ENCODE peak calls at places on chromosomes 2 and 18, in six cellular contexts. M is H1, N is H9, S is neuronal stem cell, D is IMR-90, P is trophoblast cell. T is an unnamed sample.

GRCh38 chr2:111958901-111959300 is 60.5 kb downstream of the MERTK start:
- DNase-seq in M (peak), N (no peak), S (no peak), D (no peak), P (no peak), T (no peak)

GRCh38 chr18:8705941-8706544 is 687 bp downstream of the MTCL1 start:
- DNase-seq in M (peak), N (no peak), S (no peak), D (no peak), P (no peak), T (no peak)

GRCh38 chr2:25176138-25176537 is 7.8 kb upstream of the POMC start:
- DNase-seq in M (no peak), N (no peak), S (no peak), D (no peak), P (no peak), T (no peak)

GRCh38 chr2:209138079-209138478 is 285.8 kb upstream of the MAP2 start:
- DNase-seq in M (no peak), N (no peak), S (no peak), D (no peak), P (no peak), T (no peak)

GRCh38 chr2:45269149-45269793 is 260.0 kb upstream of the SIX2 start:
- DNase-seq in M (no peak), N (no peak), S (no peak), D (peak), P (no peak), T (no peak)

GRCh38 chr2:32711219-32711618 is 83.4 kb downstream of the TTC27 start:
- DNase-seq in M (no peak), N (no peak), S (no peak), D (peak), P (no peak), T (peak)

GRCh38 chr2:145085616-145086015 is 565.7 kb upstream of the ZEB2 start:
- DNase-seq in M (no peak), N (no peak), S (no peak), D (peak), P (no peak), T (peak)

GRCh38 chr2:17894005-17894404 is 15.5 kb downstream of the KCNS3 start:
- DNase-seq in M (no peak), N (no peak), S (no peak), D (peak), P (no peak), T (no peak)

GRCh38 chr2:127254386-127254981 is 34.4 kb upstream of the CYP27C1 start:
- DNase-seq in M (no peak), N (no peak), S (no peak), D (peak), P (no peak), T (no peak)

GRCh38 chr2:4827836-4828235 is 864.3 kb upstream of the SOX11 start:
- DNase-seq in M (no peak), N (no peak), S (no peak), D (no peak), P (no peak), T (no peak)

GRCh38 chr2:103176289-103176915 is 414.6 kb downstream of the TMEM182 start:
- DNase-seq in M (no peak), N (no peak), S (peak), D (no peak), P (no peak), T (no peak)

GRCh38 chr2:180564051-180564450 is 416.4 kb upstream of the UBE2E3 start:
- DNase-seq in M (no peak), N (no peak), S (no peak), D (no peak), P (no peak), T (no peak)

GRCh38 chr2:165818920-165819319 is 24.9 kb upstream of the GALNT3 start:
- DNase-seq in M (no peak), N (no peak), S (no peak), D (no peak), P (no peak), T (no peak)

GRCh38 chr2:36783276-36783675 is 86.8 kb downstream of the VIT start:
- DNase-seq in M (no peak), N (no peak), S (no peak), D (no peak), P (no peak), T (no peak)

GRCh38 chr2:26216587-26216986 is 27.8 kb downstream of the HADHA start:
- DNase-seq in M (no peak), N (no peak), S (no peak), D (no peak), P (no peak), T (no peak)

GRCh38 chr2:61811821-61812220 is 42.0 kb downstream of the FAM161A start:
- DNase-seq in M (no peak), N (no peak), S (no peak), D (no peak), P (no peak), T (no peak)

GRCh38 chr2:205903549-205904129 is 182.3 kb downstream of the INO80D start:
- DNase-seq in M (no peak), N (peak), S (peak), D (no peak), P (peak), T (peak)

GRCh38 chr18:36828157-36828629 is 609 bp downstream of the TPGS2 start:
- DNase-seq in M (no peak), N (peak), S (peak), D (peak), P (peak), T (peak)

GRCh38 chr2:58261215-58261614 is 20.1 kb upstream of the FANCL start:
- DNase-seq in M (no peak), N (no peak), S (no peak), D (no peak), P (no peak), T (no peak)

GRCh38 chr2:98702127-98702802 is 28.7 kb downstream of the MGAT4A start:
- DNase-seq in M (no peak), N (no peak), S (no peak), D (no peak), P (no peak), T (no peak)

GRCh38 chr2:126655066-126655465 is 892 bp upstream of the GYPC start:
- DNase-seq in M (peak), N (no peak), S (no peak), D (peak), P (no peak), T (peak)

GRCh38 chr2:28544915-28545589 is 49.2 kb downstream of the PLB1 start:
- DNase-seq in M (no peak), N (no peak), S (no peak), D (peak), P (peak), T (no peak)

GRCh38 chr18:55261253-55261652 is 302.0 kb upstream of the CCDC68 start:
- DNase-seq in M (no peak), N (no peak), S (no peak), D (no peak), P (no peak), T (no peak)

GRCh38 chr18:35494281-35494825 is 3.4 kb downstream of the INO80C start:
- DNase-seq in M (no peak), N (no peak), S (no peak), D (no peak), P (no peak), T (no peak)
- H4K91ac ChIP-seq in M (no peak), N (no peak), S (no peak), D (no peak), P (no peak), T (no peak)

DNA sequence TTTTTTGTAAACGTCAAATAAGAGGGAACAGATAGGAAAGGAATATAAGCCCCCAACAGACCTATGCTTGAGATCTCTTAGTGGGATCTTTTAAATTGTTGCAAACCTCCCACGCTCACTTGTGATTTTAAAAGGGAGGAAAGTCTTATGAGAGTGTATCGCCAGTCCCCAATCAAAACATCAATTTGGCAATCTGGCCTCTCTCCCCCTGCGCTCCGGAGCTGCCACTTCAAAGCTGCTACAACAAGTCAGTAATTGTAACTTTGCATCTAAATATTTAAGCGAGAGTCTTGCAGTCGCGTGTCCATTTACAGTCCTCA is 8.5 kb downstream of the PAX3 start:
- DNase-seq in M (no peak), N (no peak), S (no peak), D (no peak), P (no peak), T (no peak)
- H4K91ac ChIP-seq in M (no peak), N (no peak), S (no peak), D (no peak), P (no peak), T (no peak)

GRCh38 chr2:191877875-191878274 is 31.0 kb upstream of the CAVIN2 start:
- DNase-seq in M (no peak), N (no peak), S (no peak), D (no peak), P (no peak), T (no peak)
- H4K91ac ChIP-seq in M (no peak), N (no peak), S (no peak), D (peak), P (no peak), T (no peak)

DNA sequence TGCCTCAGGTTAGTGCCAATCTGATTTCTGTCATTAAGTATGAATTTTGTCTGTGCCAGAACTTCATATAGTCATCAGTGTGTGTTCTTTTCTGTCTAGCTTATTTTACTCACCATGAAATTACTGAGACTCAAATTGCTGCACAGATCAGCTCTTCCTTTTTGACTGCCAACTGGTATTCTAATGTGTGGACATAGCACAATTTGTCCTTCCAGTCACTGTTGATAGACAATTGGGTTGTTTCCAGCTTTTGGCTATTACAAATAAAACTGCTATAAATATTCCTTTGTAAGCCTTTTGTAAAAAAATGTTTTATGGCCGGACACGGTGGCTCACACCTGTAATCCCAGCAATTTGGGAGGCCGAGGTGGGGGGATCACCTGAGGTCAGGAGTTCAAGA is 7.7 kb downstream of the SH3YL1 start:
- DNase-seq in M (no peak), N (no peak), S (no peak), D (no peak), P (no peak), T (no peak)
- H4K91ac ChIP-seq in M (no peak), N (no peak), S (no peak), D (no peak), P (no peak), T (no peak)

GRCh38 chr2:9639740-9640337 is 9.0 kb upstream of the YWHAQ start:
- DNase-seq in M (no peak), N (no peak), S (no peak), D (no peak), P (no peak), T (no peak)
- H4K91ac ChIP-seq in M (no peak), N (no peak), S (no peak), D (peak), P (no peak), T (peak)

GRCh38 chr2:108388045-108388444 is 10.3 kb downstream of the SULT1C4 start:
- DNase-seq in M (no peak), N (no peak), S (no peak), D (no peak), P (no peak), T (no peak)

GRCh38 chr2:108382196-108382595 is 4.4 kb downstream of the SULT1C4 start:
- DNase-seq in M (no peak), N (no peak), S (no peak), D (peak), P (no peak), T (no peak)

GRCh38 chr2:108383146-108383830 is 5.5 kb downstream of the SULT1C4 start:
- DNase-seq in M (no peak), N (no peak), S (peak), D (no peak), P (no peak), T (peak)

GRCh38 chr2:108384662-108385393 is 7.1 kb downstream of the SULT1C4 start:
- DNase-seq in M (no peak), N (no peak), S (no peak), D (no peak), P (no peak), T (no peak)

GRCh38 chr2:108385411-108386071 is 7.8 kb downstream of the SULT1C4 start:
- DNase-seq in M (no peak), N (no peak), S (no peak), D (no peak), P (no peak), T (no peak)
- H4K91ac ChIP-seq in M (no peak), N (no peak), S (no peak), D (no peak), P (no peak), T (no peak)

GRCh38 chr2:207041753-207042152 is 102.4 kb downstream of the CPO start:
- DNase-seq in M (no peak), N (no peak), S (no peak), D (no peak), P (no peak), T (no peak)
- H4K91ac ChIP-seq in M (no peak), N (no peak), S (no peak), D (no peak), P (no peak), T (no peak)

DNA sequence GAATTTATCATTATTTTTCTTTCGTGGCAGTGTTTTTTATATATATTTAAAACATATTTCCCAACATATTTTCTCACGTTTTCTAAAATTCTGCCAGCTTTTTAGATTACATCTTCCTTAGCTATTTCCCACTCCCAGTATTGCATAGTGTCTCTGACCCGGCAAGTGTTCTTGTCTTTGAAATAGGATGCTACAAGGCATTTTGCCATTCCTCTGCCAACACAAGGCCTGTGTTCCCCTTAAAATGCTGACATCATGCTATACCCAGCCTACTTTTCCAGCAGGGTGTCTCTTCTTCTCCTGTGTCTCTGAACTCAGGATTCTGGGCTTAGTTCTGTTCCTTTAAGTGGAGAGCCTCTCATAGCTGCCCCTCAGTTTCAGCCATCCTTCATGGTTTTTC is 115.2 kb downstream of the DIS3L2 start:
- DNase-seq in M (no peak), N (no peak), S (no peak), D (peak), P (no peak), T (no peak)
- H4K91ac ChIP-seq in M (no peak), N (no peak), S (no peak), D (no peak), P (no peak), T (no peak)

T was measured in mesenchymal stem cell.